ENCODE peak calls at places on chromosomes 11 and 22, in six cellular contexts. E is thoracic aorta; G is suprapubic skin; P is stomach; N is activated CD8-positive, alpha-beta T cell treated with anti-CD3 and anti-CD28 coated beads, Interleukin-2, amount 10 ng/mL, durations not matched to agents 7 days and 5 days; V is nephron progenitor cell. I is an unnamed sample.

GRCh38 chr22:48093981-48094380 is 1331.5 kb downstream of the TBC1D22A start:
- DNase-seq in G (peak), P (no peak), E (no peak), V (no peak), N (no peak), I (no peak)

GRCh38 chr11:8604078-8604723 is 10.2 kb upstream of the STK33 start:
- DNase-seq in P (peak), V (peak), G (no peak), N (peak), E (peak), I (peak)

GRCh38 chr11:68961245-68961644 is 19.5 kb downstream of the MRGPRD start:
- DNase-seq in N (no peak), P (no peak), V (no peak), G (no peak), E (no peak), I (no peak)

GRCh38 chr22:29635734-29636357 is 32.4 kb downstream of the NF2 start:
- DNase-seq in E (no peak), N (no peak), V (peak), G (no peak), P (no peak), I (no peak)

GRCh38 chr11:26820739-26821138 is 98.9 kb upstream of the SLC5A12 start:
- DNase-seq in E (no peak), N (no peak), P (no peak), V (no peak), G (no peak), I (no peak)

GRCh38 chr11:31173926-31174680 is 195.4 kb downstream of the DCDC1 start:
- DNase-seq in E (no peak), G (no peak), P (no peak), V (no peak), N (no peak), I (no peak)

GRCh38 chr11:120112174-120112796 is 25.6 kb downstream of the TRIM29 start:
- DNase-seq in E (no peak), V (no peak), P (no peak), G (no peak), N (no peak), I (no peak)

GRCh38 chr22:20785415-20785814 is 11.5 kb downstream of the SERPIND1 start:
- DNase-seq in P (no peak), G (no peak), V (no peak), N (no peak), E (no peak), I (no peak)

GRCh38 chr22:19524170-19525115 is at the start of gene CLDN5:
- DNase-seq in V (peak), G (peak), E (no peak), P (no peak), N (no peak), I (no peak)

GRCh38 chr11:123532131-123532530 is 102.1 kb downstream of the GRAMD1B start:
- DNase-seq in V (no peak), E (no peak), P (no peak), N (no peak), G (no peak), I (no peak)

GRCh38 chr22:30826670-30827355 is 132.1 kb downstream of the OSBP2 start:
- DNase-seq in N (no peak), E (no peak), P (peak), G (peak), V (no peak), I (no peak)